ENCODE peak calls at places on chromosomes 7 and 10, in ten cellular contexts. One of them, this sample, is unnamed.

GRCh38 chr7:80361948-80362347 is 149.9 kb downstream of the GNAT3 start:
- DNase-seq in C1 segment of cervical spinal cord: no peak
- DNase-seq in hippocampal formation: no peak
- DNase-seq in NCI-H1694: no peak
- DNase-seq in EL: peak; percentile 53
- DNase-seq in fibroblast of the conjunctiva: no peak
- DNase-seq in A549: no peak
- DNase-seq in stimulated activated CD4-positive, alpha-beta T cell treated with anti-CD3 and anti-CD28 coated beads, Interleukin-2, amount 100 ng/mL, for 4 hours: no peak
- DNase-seq in NCI-H510A treated with DMSO at 0.1 percent for 48 hours: no peak
- DNase-seq in foreskin fibroblast: no peak
- DNase-seq in this sample: no peak

GRCh38 chr10:77533156-77533886 is 104.3 kb downstream of the KCNMA1 start:
- DNase-seq in C1 segment of cervical spinal cord: no peak
- DNase-seq in hippocampal formation: no peak
- DNase-seq in NCI-H1694: no peak
- DNase-seq in EL: no peak
- DNase-seq in fibroblast of the conjunctiva: no peak
- DNase-seq in A549: peak; percentile 30
- DNase-seq in stimulated activated CD4-positive, alpha-beta T cell treated with anti-CD3 and anti-CD28 coated beads, Interleukin-2, amount 100 ng/mL, for 4 hours: no peak
- DNase-seq in NCI-H510A treated with DMSO at 0.1 percent for 48 hours: no peak
- DNase-seq in foreskin fibroblast: no peak
- DNase-seq in this sample: no peak

GRCh38 chr7:47571355-47572100 is 10.4 kb downstream of the TNS3 start:
- DNase-seq in C1 segment of cervical spinal cord: peak; percentile 54
- DNase-seq in hippocampal formation: peak; percentile 37
- DNase-seq in NCI-H1694: peak; percentile 41
- DNase-seq in EL: peak; percentile 93
- DNase-seq in fibroblast of the conjunctiva: no peak
- DNase-seq in A549: peak; percentile 81
- DNase-seq in stimulated activated CD4-positive, alpha-beta T cell treated with anti-CD3 and anti-CD28 coated beads, Interleukin-2, amount 100 ng/mL, for 4 hours: no peak
- DNase-seq in NCI-H510A treated with DMSO at 0.1 percent for 48 hours: peak; percentile 65
- DNase-seq in foreskin fibroblast: peak; percentile 95
- DNase-seq in this sample: peak; percentile 64

GRCh38 chr10:133405844-133406527 is 12.0 kb downstream of the MTG1 start:
- DNase-seq in C1 segment of cervical spinal cord: no peak
- DNase-seq in hippocampal formation: no peak
- DNase-seq in NCI-H1694: no peak
- DNase-seq in EL: peak; percentile 64
- DNase-seq in fibroblast of the conjunctiva: no peak
- DNase-seq in A549: no peak
- DNase-seq in stimulated activated CD4-positive, alpha-beta T cell treated with anti-CD3 and anti-CD28 coated beads, Interleukin-2, amount 100 ng/mL, for 4 hours: no peak
- DNase-seq in NCI-H510A treated with DMSO at 0.1 percent for 48 hours: no peak
- DNase-seq in foreskin fibroblast: no peak
- DNase-seq in this sample: no peak

GRCh38 chr10:73991846-73992245 is 6.1 kb upstream of the VCL start:
- DNase-seq in C1 segment of cervical spinal cord: no peak
- DNase-seq in hippocampal formation: no peak
- DNase-seq in NCI-H1694: no peak
- DNase-seq in EL: no peak
- DNase-seq in fibroblast of the conjunctiva: no peak
- DNase-seq in A549: no peak
- DNase-seq in stimulated activated CD4-positive, alpha-beta T cell treated with anti-CD3 and anti-CD28 coated beads, Interleukin-2, amount 100 ng/mL, for 4 hours: peak; percentile 58
- DNase-seq in NCI-H510A treated with DMSO at 0.1 percent for 48 hours: no peak
- DNase-seq in foreskin fibroblast: no peak
- DNase-seq in this sample: no peak

GRCh38 chr10:114372179-114372578 is 32.1 kb downstream of the AFAP1L2 start:
- DNase-seq in C1 segment of cervical spinal cord: no peak
- DNase-seq in hippocampal formation: no peak
- DNase-seq in NCI-H1694: no peak
- DNase-seq in EL: no peak
- DNase-seq in fibroblast of the conjunctiva: no peak
- DNase-seq in A549: peak; percentile 49
- DNase-seq in stimulated activated CD4-positive, alpha-beta T cell treated with anti-CD3 and anti-CD28 coated beads, Interleukin-2, amount 100 ng/mL, for 4 hours: no peak
- DNase-seq in NCI-H510A treated with DMSO at 0.1 percent for 48 hours: no peak
- DNase-seq in foreskin fibroblast: no peak
- DNase-seq in this sample: no peak

GRCh38 chr7:151626422-151627115 is 106.9 kb upstream of the RHEB start:
- DNase-seq in C1 segment of cervical spinal cord: no peak
- DNase-seq in hippocampal formation: no peak
- DNase-seq in NCI-H1694: no peak
- DNase-seq in EL: peak; percentile 19
- DNase-seq in fibroblast of the conjunctiva: no peak
- DNase-seq in A549: peak; percentile 76
- DNase-seq in stimulated activated CD4-positive, alpha-beta T cell treated with anti-CD3 and anti-CD28 coated beads, Interleukin-2, amount 100 ng/mL, for 4 hours: no peak
- DNase-seq in NCI-H510A treated with DMSO at 0.1 percent for 48 hours: peak; percentile 23
- DNase-seq in foreskin fibroblast: no peak
- DNase-seq in this sample: no peak

GRCh38 chr7:30159698-30160143 is 24.9 kb downstream of the MTURN start:
- DNase-seq in C1 segment of cervical spinal cord: peak; percentile 36
- DNase-seq in hippocampal formation: no peak
- DNase-seq in NCI-H1694: no peak
- DNase-seq in EL: peak; percentile 37
- DNase-seq in fibroblast of the conjunctiva: no peak
- DNase-seq in A549: peak; percentile 31
- DNase-seq in stimulated activated CD4-positive, alpha-beta T cell treated with anti-CD3 and anti-CD28 coated beads, Interleukin-2, amount 100 ng/mL, for 4 hours: no peak
- DNase-seq in NCI-H510A treated with DMSO at 0.1 percent for 48 hours: peak; percentile 60
- DNase-seq in foreskin fibroblast: no peak
- DNase-seq in this sample: no peak

GRCh38 chr7:88278881-88279280 is 27.8 kb downstream of the STEAP4 start:
- DNase-seq in C1 segment of cervical spinal cord: no peak
- DNase-seq in hippocampal formation: no peak
- DNase-seq in NCI-H1694: no peak
- DNase-seq in EL: no peak
- DNase-seq in fibroblast of the conjunctiva: no peak
- DNase-seq in A549: no peak
- DNase-seq in stimulated activated CD4-positive, alpha-beta T cell treated with anti-CD3 and anti-CD28 coated beads, Interleukin-2, amount 100 ng/mL, for 4 hours: no peak
- DNase-seq in NCI-H510A treated with DMSO at 0.1 percent for 48 hours: no peak
- DNase-seq in foreskin fibroblast: no peak
- DNase-seq in this sample: peak; percentile 63

GRCh38 chr7:66443946-66444345 is 184.7 kb upstream of the KCTD7 start:
- DNase-seq in C1 segment of cervical spinal cord: no peak
- DNase-seq in hippocampal formation: no peak
- DNase-seq in NCI-H1694: no peak
- DNase-seq in EL: no peak
- DNase-seq in fibroblast of the conjunctiva: no peak
- DNase-seq in A549: no peak
- DNase-seq in stimulated activated CD4-positive, alpha-beta T cell treated with anti-CD3 and anti-CD28 coated beads, Interleukin-2, amount 100 ng/mL, for 4 hours: no peak
- DNase-seq in NCI-H510A treated with DMSO at 0.1 percent for 48 hours: no peak
- DNase-seq in foreskin fibroblast: no peak
- DNase-seq in this sample: no peak

GRCh38 chr10:28553963-28554362 is 21.0 kb downstream of the WAC start:
- DNase-seq in C1 segment of cervical spinal cord: no peak
- DNase-seq in hippocampal formation: no peak
- DNase-seq in NCI-H1694: no peak
- DNase-seq in EL: no peak
- DNase-seq in fibroblast of the conjunctiva: no peak
- DNase-seq in A549: no peak
- DNase-seq in stimulated activated CD4-positive, alpha-beta T cell treated with anti-CD3 and anti-CD28 coated beads, Interleukin-2, amount 100 ng/mL, for 4 hours: no peak
- DNase-seq in NCI-H510A treated with DMSO at 0.1 percent for 48 hours: no peak
- DNase-seq in foreskin fibroblast: no peak
- DNase-seq in this sample: no peak

GRCh38 chr10:69663548-69663947 is 33.5 kb downstream of the FAM241B start:
- DNase-seq in C1 segment of cervical spinal cord: no peak
- DNase-seq in hippocampal formation: no peak
- DNase-seq in NCI-H1694: no peak
- DNase-seq in EL: no peak
- DNase-seq in fibroblast of the conjunctiva: no peak
- DNase-seq in A549: no peak
- DNase-seq in stimulated activated CD4-positive, alpha-beta T cell treated with anti-CD3 and anti-CD28 coated beads, Interleukin-2, amount 100 ng/mL, for 4 hours: no peak
- DNase-seq in NCI-H510A treated with DMSO at 0.1 percent for 48 hours: peak; percentile 15
- DNase-seq in foreskin fibroblast: no peak
- DNase-seq in this sample: no peak

GRCh38 chr10:112525215-112525614 is 78.2 kb downstream of the VTI1A start:
- DNase-seq in C1 segment of cervical spinal cord: no peak
- DNase-seq in hippocampal formation: no peak
- DNase-seq in NCI-H1694: no peak
- DNase-seq in EL: peak; percentile 26
- DNase-seq in fibroblast of the conjunctiva: no peak
- DNase-seq in A549: no peak
- DNase-seq in stimulated activated CD4-positive, alpha-beta T cell treated with anti-CD3 and anti-CD28 coated beads, Interleukin-2, amount 100 ng/mL, for 4 hours: no peak
- DNase-seq in NCI-H510A treated with DMSO at 0.1 percent for 48 hours: no peak
- DNase-seq in foreskin fibroblast: no peak
- DNase-seq in this sample: no peak

GRCh38 chr10:31741473-31741872 is 187.2 kb downstream of the ARHGAP12 start:
- DNase-seq in C1 segment of cervical spinal cord: no peak
- DNase-seq in hippocampal formation: no peak
- DNase-seq in NCI-H1694: no peak
- DNase-seq in EL: no peak
- DNase-seq in fibroblast of the conjunctiva: no peak
- DNase-seq in A549: no peak
- DNase-seq in stimulated activated CD4-positive, alpha-beta T cell treated with anti-CD3 and anti-CD28 coated beads, Interleukin-2, amount 100 ng/mL, for 4 hours: no peak
- DNase-seq in NCI-H510A treated with DMSO at 0.1 percent for 48 hours: no peak
- DNase-seq in foreskin fibroblast: no peak
- DNase-seq in this sample: no peak

GRCh38 chr7:123709525-123709924 is 39.3 kb downstream of the WASL start:
- DNase-seq in C1 segment of cervical spinal cord: no peak
- DNase-seq in hippocampal formation: no peak
- DNase-seq in NCI-H1694: no peak
- DNase-seq in EL: no peak
- DNase-seq in fibroblast of the conjunctiva: no peak
- DNase-seq in A549: no peak
- DNase-seq in stimulated activated CD4-positive, alpha-beta T cell treated with anti-CD3 and anti-CD28 coated beads, Interleukin-2, amount 100 ng/mL, for 4 hours: no peak
- DNase-seq in NCI-H510A treated with DMSO at 0.1 percent for 48 hours: no peak
- DNase-seq in foreskin fibroblast: no peak
- DNase-seq in this sample: no peak

GRCh38 chr7:125136755-125137547 is 207.3 kb upstream of the POT1 start:
- DNase-seq in C1 segment of cervical spinal cord: no peak
- DNase-seq in hippocampal formation: no peak
- DNase-seq in NCI-H1694: no peak
- DNase-seq in EL: no peak
- DNase-seq in fibroblast of the conjunctiva: no peak
- DNase-seq in A549: peak; percentile 1
- DNase-seq in stimulated activated CD4-positive, alpha-beta T cell treated with anti-CD3 and anti-CD28 coated beads, Interleukin-2, amount 100 ng/mL, for 4 hours: no peak
- DNase-seq in NCI-H510A treated with DMSO at 0.1 percent for 48 hours: no peak
- DNase-seq in foreskin fibroblast: no peak
- DNase-seq in this sample: peak; percentile 28

GRCh38 chr10:114537791-114538543 is 120.1 kb downstream of the ABLIM1 start:
- DNase-seq in C1 segment of cervical spinal cord: no peak
- DNase-seq in hippocampal formation: no peak
- DNase-seq in NCI-H1694: no peak
- DNase-seq in EL: no peak
- DNase-seq in fibroblast of the conjunctiva: no peak
- DNase-seq in A549: no peak
- DNase-seq in stimulated activated CD4-positive, alpha-beta T cell treated with anti-CD3 and anti-CD28 coated beads, Interleukin-2, amount 100 ng/mL, for 4 hours: no peak
- DNase-seq in NCI-H510A treated with DMSO at 0.1 percent for 48 hours: no peak
- DNase-seq in foreskin fibroblast: no peak
- DNase-seq in this sample: no peak

GRCh38 chr10:31320179-31320597 is 1.2 kb downstream of the ZEB1 start:
- DNase-seq in C1 segment of cervical spinal cord: peak; percentile 35
- DNase-seq in hippocampal formation: peak; percentile 25
- DNase-seq in NCI-H1694: no peak
- DNase-seq in EL: peak; percentile 28
- DNase-seq in fibroblast of the conjunctiva: no peak
- DNase-seq in A549: peak; percentile 43
- DNase-seq in stimulated activated CD4-positive, alpha-beta T cell treated with anti-CD3 and anti-CD28 coated beads, Interleukin-2, amount 100 ng/mL, for 4 hours: peak; percentile 3
- DNase-seq in NCI-H510A treated with DMSO at 0.1 percent for 48 hours: no peak
- DNase-seq in foreskin fibroblast: no peak
- DNase-seq in this sample: no peak

GRCh38 chr7:150685219-150686029 is at the start of gene GIMAP2:
- DNase-seq in C1 segment of cervical spinal cord: no peak
- DNase-seq in hippocampal formation: no peak
- DNase-seq in NCI-H1694: no peak
- DNase-seq in EL: peak; percentile 52
- DNase-seq in fibroblast of the conjunctiva: peak; percentile 5
- DNase-seq in A549: no peak
- DNase-seq in stimulated activated CD4-positive, alpha-beta T cell treated with anti-CD3 and anti-CD28 coated beads, Interleukin-2, amount 100 ng/mL, for 4 hours: peak; percentile 39
- DNase-seq in NCI-H510A treated with DMSO at 0.1 percent for 48 hours: peak; percentile 7
- DNase-seq in foreskin fibroblast: no peak
- DNase-seq in this sample: no peak

GRCh38 chr10:70587045-70587658 is 15.4 kb downstream of the PRF1 start:
- DNase-seq in C1 segment of cervical spinal cord: no peak
- DNase-seq in hippocampal formation: no peak
- DNase-seq in NCI-H1694: no peak
- DNase-seq in EL: no peak
- DNase-seq in fibroblast of the conjunctiva: no peak
- DNase-seq in A549: no peak
- DNase-seq in stimulated activated CD4-positive, alpha-beta T cell treated with anti-CD3 and anti-CD28 coated beads, Interleukin-2, amount 100 ng/mL, for 4 hours: no peak
- DNase-seq in NCI-H510A treated with DMSO at 0.1 percent for 48 hours: no peak
- DNase-seq in foreskin fibroblast: no peak
- DNase-seq in this sample: no peak

GRCh38 chr7:140375808-140376730 is 22.3 kb downstream of the SLC37A3 start:
- DNase-seq in C1 segment of cervical spinal cord: no peak
- DNase-seq in hippocampal formation: no peak
- DNase-seq in NCI-H1694: no peak
- DNase-seq in EL: no peak
- DNase-seq in fibroblast of the conjunctiva: no peak
- DNase-seq in A549: no peak
- DNase-seq in stimulated activated CD4-positive, alpha-beta T cell treated with anti-CD3 and anti-CD28 coated beads, Interleukin-2, amount 100 ng/mL, for 4 hours: no peak
- DNase-seq in NCI-H510A treated with DMSO at 0.1 percent for 48 hours: no peak
- DNase-seq in foreskin fibroblast: no peak
- DNase-seq in this sample: no peak

GRCh38 chr10:125103466-125104377 is 56.6 kb downstream of the CTBP2 start:
- DNase-seq in C1 segment of cervical spinal cord: no peak
- DNase-seq in hippocampal formation: no peak
- DNase-seq in NCI-H1694: no peak
- DNase-seq in EL: no peak
- DNase-seq in fibroblast of the conjunctiva: no peak
- DNase-seq in A549: no peak
- DNase-seq in stimulated activated CD4-positive, alpha-beta T cell treated with anti-CD3 and anti-CD28 coated beads, Interleukin-2, amount 100 ng/mL, for 4 hours: no peak
- DNase-seq in NCI-H510A treated with DMSO at 0.1 percent for 48 hours: peak; percentile 15
- DNase-seq in foreskin fibroblast: no peak
- DNase-seq in this sample: no peak

GRCh38 chr7:73999664-74000420 is 28.1 kb upstream of the ELN start:
- DNase-seq in C1 segment of cervical spinal cord: no peak
- DNase-seq in hippocampal formation: no peak
- DNase-seq in NCI-H1694: no peak
- DNase-seq in EL: peak; percentile 88
- DNase-seq in fibroblast of the conjunctiva: no peak
- DNase-seq in A549: no peak
- DNase-seq in stimulated activated CD4-positive, alpha-beta T cell treated with anti-CD3 and anti-CD28 coated beads, Interleukin-2, amount 100 ng/mL, for 4 hours: no peak
- DNase-seq in NCI-H510A treated with DMSO at 0.1 percent for 48 hours: no peak
- DNase-seq in foreskin fibroblast: peak; percentile 46
- DNase-seq in this sample: peak; percentile 28

GRCh38 chr10:84269773-84270172 is 24.9 kb downstream of the RGR start:
- DNase-seq in C1 segment of cervical spinal cord: no peak
- DNase-seq in hippocampal formation: no peak
- DNase-seq in NCI-H1694: no peak
- DNase-seq in EL: peak; percentile 82
- DNase-seq in fibroblast of the conjunctiva: peak; percentile 34
- DNase-seq in A549: no peak
- DNase-seq in stimulated activated CD4-positive, alpha-beta T cell treated with anti-CD3 and anti-CD28 coated beads, Interleukin-2, amount 100 ng/mL, for 4 hours: no peak
- DNase-seq in NCI-H510A treated with DMSO at 0.1 percent for 48 hours: no peak
- DNase-seq in foreskin fibroblast: peak; percentile 55
- DNase-seq in this sample: peak; percentile 62

GRCh38 chr10:6173203-6173602 is 29.5 kb upstream of the PFKFB3 start:
- DNase-seq in C1 segment of cervical spinal cord: no peak
- DNase-seq in hippocampal formation: no peak
- DNase-seq in NCI-H1694: no peak
- DNase-seq in EL: no peak
- DNase-seq in fibroblast of the conjunctiva: no peak
- DNase-seq in A549: peak; percentile 50
- DNase-seq in stimulated activated CD4-positive, alpha-beta T cell treated with anti-CD3 and anti-CD28 coated beads, Interleukin-2, amount 100 ng/mL, for 4 hours: peak; percentile 26
- DNase-seq in NCI-H510A treated with DMSO at 0.1 percent for 48 hours: no peak
- DNase-seq in foreskin fibroblast: no peak
- DNase-seq in this sample: no peak

GRCh38 chr10:93576888-93577287 is 10.4 kb downstream of the FFAR4 start:
- DNase-seq in C1 segment of cervical spinal cord: no peak
- DNase-seq in hippocampal formation: no peak
- DNase-seq in NCI-H1694: no peak
- DNase-seq in EL: no peak
- DNase-seq in fibroblast of the conjunctiva: no peak
- DNase-seq in A549: no peak
- DNase-seq in stimulated activated CD4-positive, alpha-beta T cell treated with anti-CD3 and anti-CD28 coated beads, Interleukin-2, amount 100 ng/mL, for 4 hours: no peak
- DNase-seq in NCI-H510A treated with DMSO at 0.1 percent for 48 hours: no peak
- DNase-seq in foreskin fibroblast: no peak
- DNase-seq in this sample: no peak

GRCh38 chr10:6014241-6014761 is 37.0 kb upstream of the IL15RA start:
- DNase-seq in C1 segment of cervical spinal cord: peak; percentile 12
- DNase-seq in hippocampal formation: peak; percentile 19
- DNase-seq in NCI-H1694: peak; percentile 11
- DNase-seq in EL: peak; percentile 41
- DNase-seq in fibroblast of the conjunctiva: no peak
- DNase-seq in A549: peak; percentile 40
- DNase-seq in stimulated activated CD4-positive, alpha-beta T cell treated with anti-CD3 and anti-CD28 coated beads, Interleukin-2, amount 100 ng/mL, for 4 hours: peak; percentile 54
- DNase-seq in NCI-H510A treated with DMSO at 0.1 percent for 48 hours: no peak
- DNase-seq in foreskin fibroblast: peak; percentile 17
- DNase-seq in this sample: no peak

GRCh38 chr7:76302299-76303056 is at the start of gene HSPB1:
- DNase-seq in C1 segment of cervical spinal cord: peak; percentile 82
- DNase-seq in hippocampal formation: peak; percentile 78
- DNase-seq in NCI-H1694: peak; percentile 81
- DNase-seq in EL: peak; percentile 89
- DNase-seq in fibroblast of the conjunctiva: peak; percentile 84
- DNase-seq in A549: peak; percentile 92
- DNase-seq in stimulated activated CD4-positive, alpha-beta T cell treated with anti-CD3 and anti-CD28 coated beads, Interleukin-2, amount 100 ng/mL, for 4 hours: peak; percentile 63
- DNase-seq in NCI-H510A treated with DMSO at 0.1 percent for 48 hours: peak; percentile 75
- DNase-seq in foreskin fibroblast: peak; percentile 89
- DNase-seq in this sample: no peak